ENCODE peak calls at places on chromosomes 2 and 18, in eight cellular contexts. T is sigmoid colon, A is transverse colon, Z is spleen, Y is SK-N-SH, X is endothelial cell of umbilical vein, V is upper lobe of left lung, E is prostate gland. R is an unnamed sample.

GRCh38 chr18:25446972-25447371 is 95.0 kb upstream of the ZNF521 start:
- DNase-seq in X (peak; percentile 40), E (no peak), Y (no peak), T (no peak), Z (no peak), V (no peak), A (no peak), R (no peak)

GRCh38 chr18:79005653-79006052 is 26.0 kb downstream of the SALL3 start:
- DNase-seq in E (no peak), T (no peak), Y (no peak), X (no peak), A (no peak), Z (no peak), V (no peak), R (no peak)

GRCh38 chr2:202883987-202884675 is 12.6 kb upstream of the ICA1L start:
- DNase-seq in A (no peak), T (no peak), V (no peak), Z (no peak), Y (no peak), E (no peak), X (peak; percentile 7), R (no peak)

GRCh38 chr2:36523153-36523552 is 74.8 kb downstream of the FEZ2 start:
- DNase-seq in X (no peak), Y (no peak), A (no peak), V (no peak), T (no peak), E (no peak), Z (no peak), R (no peak)

GRCh38 chr2:136056077-136056688 is 61.8 kb downstream of the CXCR4 start:
- DNase-seq in E (no peak), A (no peak), X (no peak), T (no peak), V (no peak), Z (no peak), Y (no peak), R (no peak)

GRCh38 chr18:44651453-44651852 is 29.2 kb upstream of the SETBP1 start:
- DNase-seq in E (no peak), T (no peak), A (no peak), X (peak; percentile 30), V (no peak), Z (no peak), Y (no peak), R (no peak)

GRCh38 chr2:201643216-201643651 is at the start of gene TMEM237:
- DNase-seq in Y (peak; percentile 84), A (peak; percentile 47), Z (peak; percentile 88), T (no peak), V (no peak), E (peak; percentile 64), X (peak; percentile 61), R (no peak)

GRCh38 chr2:138042311-138042710 is 78.0 kb downstream of the HNMT start:
- DNase-seq in A (no peak), T (no peak), Y (no peak), Z (no peak), E (no peak), X (no peak), V (no peak), R (no peak)

GRCh38 chr2:85538507-85539360 is at the start of gene MAT2A:
- DNase-seq in V (peak; percentile 92), T (peak; percentile 97), X (peak; percentile 93), Y (peak; percentile 97), Z (peak; percentile 98), A (peak; percentile 92), E (peak; percentile 88), R (peak; percentile 90)

GRCh38 chr2:218861645-218862318 is 2.2 kb downstream of the WNT6 start:
- DNase-seq in E (no peak), V (peak; percentile 15), X (no peak), T (peak; percentile 42), Z (peak; percentile 41), Y (no peak), A (no peak), R (no peak)

GRCh38 chr2:76247006-76247405 is 536.3 kb upstream of the GCFC2 start:
- DNase-seq in Y (no peak), X (no peak), V (no peak), A (no peak), E (no peak), T (no peak), Z (no peak), R (no peak)

GRCh38 chr2:201859886-201860285 is 53.5 kb downstream of the CDK15 start:
- DNase-seq in T (no peak), Z (no peak), X (no peak), A (no peak), V (no peak), E (no peak), Y (no peak), R (no peak)

DNA sequence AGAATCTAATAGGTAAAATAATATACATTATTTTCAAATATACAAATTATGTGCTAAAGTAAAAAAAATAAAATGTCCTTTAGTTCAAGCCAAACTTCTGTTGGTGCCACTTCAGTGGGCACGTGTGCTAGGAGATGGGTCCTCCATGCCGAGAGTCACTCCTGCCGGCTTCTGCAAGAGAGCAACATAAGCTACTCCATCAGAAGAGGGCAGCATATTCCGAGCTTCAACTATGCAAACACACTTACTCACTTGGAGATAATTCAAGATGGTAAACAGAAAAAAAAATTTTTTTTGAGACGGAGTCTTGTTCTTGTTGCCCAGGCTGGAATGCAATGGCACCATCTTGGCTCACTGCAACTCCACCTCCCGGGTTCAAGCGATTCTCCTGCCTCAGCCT is 24.4 kb downstream of the CNOT11 start:
- DNase-seq in V (peak; percentile 77), A (no peak), Y (no peak), Z (no peak), T (no peak), X (peak; percentile 15), E (peak; percentile 59), R (no peak)
- H3K36me3 ChIP-seq in V (peaks cover 51% of the 10 kb centered on the region), A (peaks cover 3% of the 10 kb centered on the region), Y (peaks cover 59% of the 10 kb centered on the region), Z (peaks cover 100% of the 10 kb centered on the region), T (peaks cover 22% of the 10 kb centered on the region), X (peaks cover 18% of the 10 kb centered on the region), E (no peaks in the 10 kb centered on the region), R (peaks cover 7% of the 10 kb centered on the region)

GRCh38 chr2:173652731-173653426 is 298.2 kb downstream of the CDCA7 start:
- DNase-seq in Z (no peak), V (no peak), E (peak; percentile 52), A (no peak), X (peak; percentile 18), T (no peak), Y (no peak), R (peak; percentile 27)

GRCh38 chr2:173654146-173654895 is 299.6 kb downstream of the CDCA7 start:
- DNase-seq in V (no peak), T (no peak), Z (no peak), A (no peak), X (no peak), E (no peak), Y (no peak), R (no peak)

GRCh38 chr2:173653427-173653795 is 298.7 kb downstream of the CDCA7 start:
- DNase-seq in X (no peak), E (no peak), A (no peak), Z (no peak), V (no peak), T (no peak), Y (no peak), R (no peak)

GRCh38 chr2:173651891-173652290 is 297.2 kb downstream of the CDCA7 start:
- DNase-seq in E (no peak), X (no peak), V (no peak), Z (no peak), T (no peak), Y (no peak), A (no peak), R (no peak)

GRCh38 chr2:173652311-173652710 is 297.6 kb downstream of the CDCA7 start:
- DNase-seq in Y (no peak), T (no peak), X (no peak), V (no peak), A (no peak), Z (no peak), E (no peak), R (no peak)
- TF ChIP-seq POLR2AphosphoS5 in Y (no peak), T (no peak), X (no peak), V (no peak), A (no peak), Z (no peak), E (no peak), R (no peak)

GRCh38 chr2:82748653-82749052 is 1710.4 kb downstream of the SUCLG1 start:
- DNase-seq in Y (no peak), X (peak; percentile 8), V (no peak), A (no peak), Z (no peak), T (no peak), E (no peak), R (no peak)
- H3K9me3 ChIP-seq in Y (peaks cover 6% of the 10 kb centered on the region), X (peaks cover 2% of the 10 kb centered on the region), V (no peaks in the 10 kb centered on the region), A (peaks cover 5% of the 10 kb centered on the region), Z (peaks cover 26% of the 10 kb centered on the region), T (peaks cover 2% of the 10 kb centered on the region), E (no peaks in the 10 kb centered on the region), R (no peaks in the 10 kb centered on the region)

GRCh38 chr2:232815569-232815968 is 39.2 kb upstream of the KCNJ13 start:
- DNase-seq in E (no peak), Y (no peak), Z (no peak), T (no peak), X (no peak), A (no peak), V (no peak), R (no peak)
- H3K36me3 ChIP-seq in E (peaks cover 7% of the 10 kb centered on the region), Y (peaks cover 77% of the 10 kb centered on the region), Z (peaks cover 100% of the 10 kb centered on the region), T (peaks cover 11% of the 10 kb centered on the region), X (peaks cover 9% of the 10 kb centered on the region), A (no peaks in the 10 kb centered on the region), V (peaks cover 62% of the 10 kb centered on the region), R (peaks cover 25% of the 10 kb centered on the region)

DNA sequence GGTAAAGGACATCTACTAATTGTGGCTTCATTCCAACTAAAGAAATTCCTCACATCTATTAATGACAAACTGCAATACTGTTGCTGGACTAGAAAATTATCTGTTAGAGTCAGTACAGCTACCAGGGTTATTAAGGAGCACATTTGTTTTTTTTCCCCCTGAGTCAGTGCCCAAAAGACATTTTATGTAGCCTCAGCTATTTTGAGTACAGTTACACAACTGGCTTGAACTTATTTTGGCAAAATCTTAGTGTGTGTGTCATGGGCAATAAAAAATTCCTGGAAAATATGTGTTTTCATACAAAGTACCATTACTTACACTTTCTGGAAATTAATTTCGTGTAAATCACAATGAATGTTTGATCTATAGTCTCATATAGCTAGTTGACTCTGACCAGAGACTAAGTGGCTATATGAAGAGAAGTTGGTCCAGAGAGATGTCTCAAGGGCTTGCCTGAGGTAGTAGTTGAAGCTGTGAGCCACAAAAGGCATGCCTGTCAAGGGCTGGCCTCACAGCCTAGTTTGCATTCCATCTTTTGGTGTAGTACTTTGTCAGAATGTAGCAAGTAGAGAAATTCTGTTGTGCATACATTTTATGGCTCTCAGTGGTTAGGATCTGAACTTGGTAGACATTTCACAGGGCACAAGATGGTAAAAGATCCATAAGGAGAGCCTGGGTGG is 283.4 kb downstream of the MTX2 start:
- DNase-seq in Z (no peak), A (no peak), E (no peak), Y (no peak), X (peak; percentile 27), V (no peak), T (no peak), R (no peak)
- TF ChIP-seq POLR2AphosphoS5 in Z (no peak), A (peak; percentile 47), E (no peak), Y (no peak), X (no peak), V (no peak), T (peak; percentile 61), R (no peak)

R was measured in breast epithelium.